ENCODE peak calls at places on chromosomes 3 and 15, in five cellular contexts. V is WTC11, C is H1, S is GM23338, A is GM12878. B is an unnamed sample.

GRCh38 chr3:24933401-24933800 is 438.8 kb upstream of the THRB start:
- DNase-seq in V (no peak), A (no peak), C (no peak), S (no peak), B (no peak)

GRCh38 chr3:66413151-66413751 is 87.6 kb downstream of the LRIG1 start:
- DNase-seq in A (no peak), V (no peak), C (no peak), S (no peak), B (no peak)

GRCh38 chr3:142028174-142028833 is 121.0 kb downstream of the TFDP2 start:
- DNase-seq in C (no peak), S (peak), V (no peak), A (peak), B (peak)

GRCh38 chr3:45131201-45131600 is 15.0 kb downstream of the CDCP1 start:
- DNase-seq in S (no peak), C (no peak), V (no peak), A (no peak), B (no peak)

GRCh38 chr3:127779747-127780146 is 42.6 kb downstream of the MGLL start:
- DNase-seq in A (no peak), V (no peak), C (no peak), S (no peak), B (no peak)

GRCh38 chr3:50304601-50305000 is 1.2 kb upstream of the HYAL1 start:
- DNase-seq in S (no peak), V (no peak), A (no peak), C (no peak), B (no peak)

GRCh38 chr3:15331072-15331605 is 1.2 kb downstream of the SH3BP5 start:
- DNase-seq in C (no peak), S (no peak), A (no peak), V (no peak), B (no peak)

GRCh38 chr3:53682807-53683206 is 163.4 kb downstream of the CHDH start:
- DNase-seq in S (no peak), C (no peak), A (no peak), V (no peak), B (no peak)

GRCh38 chr3:168933614-168934013 is 729.9 kb downstream of the MECOM start:
- DNase-seq in S (no peak), V (no peak), C (no peak), A (no peak), B (no peak)

GRCh38 chr15:53297828-53298227 is 461.6 kb downstream of the WDR72 start:
- DNase-seq in A (no peak), C (no peak), V (no peak), S (no peak), B (no peak)

GRCh38 chr3:61452536-61452991 is 108.8 kb upstream of the PTPRG start:
- DNase-seq in A (no peak), V (no peak), C (no peak), S (no peak), B (no peak)

GRCh38 chr15:92158426-92158825 is 235.3 kb upstream of the ST8SIA2 start:
- DNase-seq in C (peak), V (no peak), A (peak), S (peak), B (no peak)

GRCh38 chr3:27488821-27489220 is 4.6 kb upstream of the SLC4A7 start:
- DNase-seq in V (no peak), S (no peak), C (no peak), A (no peak), B (no peak)

GRCh38 chr15:89021224-89021623 is 67.0 kb upstream of the ABHD2 start:
- DNase-seq in A (no peak), C (no peak), V (no peak), S (no peak), B (no peak)

GRCh38 chr3:121467085-121467484 is 78.7 kb downstream of the POLQ start:
- DNase-seq in A (no peak), C (no peak), S (no peak), V (no peak), B (no peak)

GRCh38 chr3:61146010-61146569 is 105.2 kb downstream of the FHIT start:
- DNase-seq in S (no peak), V (no peak), C (no peak), A (no peak), B (no peak)

GRCh38 chr15:77148191-77148590 is 77.3 kb upstream of the TSPAN3 start:
- DNase-seq in A (no peak), V (no peak), C (no peak), S (no peak), B (no peak)

GRCh38 chr3:142445816-142446254 is 2.0 kb downstream of the XRN1 start:
- DNase-seq in V (no peak), C (no peak), S (no peak), A (peak), B (no peak)

GRCh38 chr3:107431048-107431297 is 53.7 kb downstream of the CCDC54 start:
- DNase-seq in A (no peak), C (peak), S (peak), V (peak), B (no peak)

GRCh38 chr3:12345141-12345561 is 56.3 kb downstream of the PPARG start:
- DNase-seq in S (no peak), C (no peak), V (no peak), A (no peak), B (no peak)

GRCh38 chr3:136645915-136646314 is 106.3 kb downstream of the STAG1 start:
- DNase-seq in S (no peak), A (peak), C (no peak), V (no peak), B (no peak)

GRCh38 chr3:195921334-195921771 is 13.0 kb upstream of the TNK2 start:
- DNase-seq in C (no peak), A (no peak), V (no peak), S (peak), B (peak)

GRCh38 chr3:78737988-78738387 is 1029.8 kb downstream of the ROBO1 start:
- DNase-seq in A (no peak), V (no peak), S (no peak), C (no peak), B (no peak)

GRCh38 chr3:176351408-176351807 is 845.9 kb downstream of the TBL1XR1 start:
- DNase-seq in S (no peak), V (no peak), A (no peak), C (no peak), B (no peak)

GRCh38 chr15:85581495-85581894 is 201.1 kb downstream of the AKAP13 start:
- DNase-seq in A (no peak), V (no peak), C (no peak), S (no peak), B (no peak)

GRCh38 chr15:85168642-85169173 is 187.1 kb downstream of the PDE8A start:
- DNase-seq in A (no peak), C (peak), V (peak), S (peak), B (peak)

GRCh38 chr3:30625541-30626438 is 19.4 kb downstream of the TGFBR2 start:
- DNase-seq in C (no peak), V (no peak), S (no peak), A (no peak), B (no peak)

GRCh38 chr15:101712078-101712477 is 12.2 kb downstream of the TARS3 start:
- DNase-seq in A (no peak), V (no peak), S (no peak), C (no peak), B (no peak)

GRCh38 chr3:12479919-12480425 is 4.3 kb upstream of the TSEN2 start:
- DNase-seq in C (peak), S (peak), A (no peak), V (peak), B (peak)

GRCh38 chr3:35659808-35660207 is 20.5 kb downstream of the ARPP21 start:
- DNase-seq in S (peak), A (no peak), V (peak), C (no peak), B (no peak)

GRCh38 chr3:196914866-196915265 is 27.5 kb downstream of the NCBP2 start:
- DNase-seq in S (peak), C (no peak), A (no peak), V (peak), B (no peak)

DNA sequence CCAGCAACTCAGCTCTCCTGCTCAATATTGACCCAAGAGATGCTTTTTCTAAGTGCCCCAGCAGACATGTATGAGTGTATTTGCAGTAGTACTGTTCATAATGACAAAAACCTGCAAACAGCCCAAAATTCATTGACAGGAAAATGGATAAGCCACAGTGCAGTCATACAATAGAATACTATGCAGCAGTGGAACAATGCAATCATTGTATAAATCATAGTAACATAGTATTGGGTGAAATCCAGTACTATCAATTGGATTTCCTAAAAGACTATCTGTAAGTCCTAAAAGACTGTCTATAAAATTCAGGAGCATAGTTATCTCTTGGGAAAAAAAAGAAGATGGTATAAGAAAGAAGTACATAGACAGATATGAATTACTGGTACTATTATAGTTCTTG is 751.3 kb upstream of the LMCD1 start:
- DNase-seq in V (no peak), A (no peak), S (no peak), C (no peak), B (no peak)
- TF ChIP-seq CREB1 in V (no peak), A (no peak), S (no peak), C (no peak), B (no peak)

DNA sequence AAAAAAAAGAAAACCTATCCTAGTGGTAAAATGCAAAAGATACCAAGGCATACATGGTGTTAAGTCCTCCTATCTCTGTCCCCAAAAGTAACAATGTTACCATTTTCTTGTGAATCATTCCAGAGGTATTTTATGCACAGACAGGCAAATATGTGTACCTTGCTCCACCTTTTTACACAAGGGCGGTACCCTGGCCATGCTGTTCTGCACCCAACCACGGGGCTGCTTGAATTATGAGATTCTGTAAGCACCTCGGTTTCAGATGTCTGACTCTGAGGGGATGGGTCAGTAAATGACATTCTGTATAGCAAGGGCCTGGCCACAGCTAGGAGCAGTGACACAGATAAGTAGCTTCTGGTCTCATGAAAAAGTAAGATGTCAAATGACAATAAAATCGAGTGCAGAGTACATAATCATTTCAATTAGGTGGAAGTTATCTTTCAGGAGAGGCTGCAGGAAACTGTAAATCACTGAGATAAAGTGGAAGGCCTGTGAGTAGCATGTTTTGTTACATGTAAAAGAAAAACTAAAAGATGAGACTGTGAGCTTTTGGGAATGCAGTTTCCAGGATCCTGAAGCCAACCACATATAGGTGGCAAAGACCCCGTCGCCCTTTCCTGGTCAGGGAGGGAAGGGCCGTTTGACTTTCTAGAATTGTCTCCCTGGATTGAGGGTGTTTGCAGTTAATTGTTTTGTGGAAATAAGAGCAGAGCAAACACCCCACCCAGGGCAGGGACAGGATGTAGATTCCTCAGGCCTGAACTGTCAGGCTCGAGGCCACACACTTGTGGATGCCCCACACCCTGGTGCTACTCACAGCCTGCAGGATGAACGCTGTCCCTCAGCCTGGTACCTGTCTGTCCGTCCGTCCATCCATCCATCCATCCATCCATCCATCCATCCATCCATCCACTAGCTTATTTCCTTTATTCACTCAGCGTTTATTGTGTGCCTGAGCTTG is 30.2 kb upstream of the FLNB start:
- DNase-seq in C (no peak), V (no peak), A (no peak), S (no peak), B (no peak)
- TF ChIP-seq CREB1 in C (no peak), V (no peak), A (no peak), S (no peak), B (no peak)

GRCh38 chr3:68666409-68667193 is 265.7 kb downstream of the TAFA4 start:
- DNase-seq in A (no peak), S (peak), V (no peak), C (no peak), B (no peak)
- TF ChIP-seq CREB1 in A (no peak), S (no peak), V (no peak), C (no peak), B (no peak)

GRCh38 chr15:47185222-47185800 is 532.0 kb upstream of the SEMA6D start:
- DNase-seq in S (no peak), C (no peak), A (no peak), V (no peak), B (no peak)
- TF ChIP-seq CREB1 in S (no peak), C (no peak), A (no peak), V (no peak), B (no peak)

GRCh38 chr3:124599779-124600693 is 130.2 kb upstream of the UMPS start:
- DNase-seq in V (no peak), A (no peak), C (no peak), S (no peak), B (no peak)

GRCh38 chr3:124602986-124603627 is 127.1 kb upstream of the UMPS start:
- DNase-seq in S (no peak), A (no peak), C (no peak), V (no peak), B (no peak)

GRCh38 chr3:124599147-124599765 is 131.0 kb upstream of the UMPS start:
- DNase-seq in A (no peak), C (no peak), S (no peak), V (no peak), B (no peak)

GRCh38 chr3:124600765-124601164 is 129.5 kb upstream of the UMPS start:
- DNase-seq in S (no peak), V (no peak), C (no peak), A (no peak), B (no peak)

GRCh38 chr3:124601189-124601588 is 129.1 kb upstream of the UMPS start:
- DNase-seq in V (no peak), A (no peak), S (no peak), C (no peak), B (no peak)
- TF ChIP-seq CREB1 in V (no peak), A (no peak), S (no peak), C (no peak), B (no peak)

GRCh38 chr15:57732526-57733331 is 26.2 kb downstream of the POLR2M start:
- DNase-seq in A (no peak), V (peak), S (peak), C (peak), B (peak)
- TF ChIP-seq CREB1 in A (no peak), V (no peak), S (no peak), C (peak), B (no peak)

GRCh38 chr3:129240436-129240835 is 9.0 kb upstream of the COPG1 start:
- DNase-seq in C (no peak), A (no peak), S (no peak), V (no peak), B (no peak)
- TF ChIP-seq CREB1 in C (no peak), A (no peak), S (no peak), V (no peak), B (no peak)

GRCh38 chr3:161412117-161412516 is 40.8 kb upstream of the SPTSSB start:
- DNase-seq in A (no peak), V (no peak), S (no peak), C (no peak), B (no peak)

GRCh38 chr3:161414907-161415306 is 43.6 kb upstream of the SPTSSB start:
- DNase-seq in V (no peak), A (no peak), C (no peak), S (no peak), B (no peak)

GRCh38 chr3:161413855-161414210 is 42.5 kb upstream of the SPTSSB start:
- DNase-seq in A (no peak), S (no peak), C (no peak), V (no peak), B (no peak)

GRCh38 chr3:161413127-161413854 is 42.0 kb upstream of the SPTSSB start:
- DNase-seq in A (no peak), C (no peak), S (no peak), V (no peak), B (no peak)

GRCh38 chr3:161415506-161416231 is 44.4 kb upstream of the SPTSSB start:
- DNase-seq in A (no peak), C (no peak), S (peak), V (no peak), B (no peak)
- TF ChIP-seq CREB1 in A (no peak), C (no peak), S (no peak), V (no peak), B (no peak)

GRCh38 chr3:153070153-153070868 is 91.7 kb upstream of the RAP2B start:
- DNase-seq in C (no peak), A (no peak), S (no peak), V (no peak), B (peak)
- TF ChIP-seq CREB1 in C (no peak), A (no peak), S (no peak), V (no peak), B (no peak)

B was measured in K562.